ENCODE peak calls at places on chromosomes 5 and 9, in six cellular contexts. C is activated T-helper 2 cell treated with anti-CD3 and anti-CD28 coated beads, Interferon-gamma antibody, Interleukin-2, Interleukin-4, amounts not matched to agents 10 μg/mL and 5 μg/mL and 100 μg/mL, durations not matched to agents 14 hours and 24 hours and 36 hours; Q is GM10248; R is kidney epithelial cell; P is fibroblast of lung; F is brain microvascular endothelial cell. M is an unnamed sample.

GRCh38 chr9:121776009-121776738 is 124.7 kb downstream of the DAB2IP start:
- DNase-seq in Q (no peak), C (no peak), F (no peak), P (no peak), R (no peak), M (no peak)

GRCh38 chr9:72509635-72510034 is 11.8 kb upstream of the TMC1 start:
- DNase-seq in P (no peak), C (no peak), F (no peak), Q (peak; percentile 56), R (no peak), M (peak; percentile 16)

GRCh38 chr9:111622626-111623025 is 8.5 kb upstream of the DNAJC25 start:
- DNase-seq in P (peak; percentile 93), F (peak; percentile 40), C (no peak), R (no peak), Q (no peak), M (peak; percentile 82)

GRCh38 chr9:1440276-1440675 is 390.1 kb downstream of the DMRT2 start:
- DNase-seq in C (no peak), R (no peak), P (no peak), F (no peak), Q (no peak), M (no peak)

GRCh38 chr5:171924493-171925122 is 81.8 kb downstream of the FBXW11 start:
- DNase-seq in P (no peak), Q (no peak), C (no peak), F (no peak), R (no peak), M (no peak)

GRCh38 chr5:123830575-123830974 is 318.6 kb downstream of the CSNK1G3 start:
- DNase-seq in C (no peak), Q (no peak), F (no peak), R (no peak), P (no peak), M (no peak)

GRCh38 chr5:158560170-158560569 is 539.5 kb downstream of the EBF1 start:
- DNase-seq in F (peak; percentile 63), R (no peak), C (no peak), P (no peak), Q (peak; percentile 62), M (no peak)

GRCh38 chr9:98369066-98369425 is 113.6 kb upstream of the TBC1D2 start:
- DNase-seq in C (no peak), F (no peak), R (no peak), P (no peak), Q (no peak), M (no peak)

GRCh38 chr5:7763621-7764072 is 87.3 kb downstream of the CFAP90 start:
- DNase-seq in F (no peak), C (no peak), Q (no peak), P (no peak), R (no peak), M (no peak)

GRCh38 chr9:134317431-134318414 is 8.5 kb upstream of the RXRA start:
- DNase-seq in R (no peak), C (no peak), Q (no peak), F (no peak), P (no peak), M (no peak)

GRCh38 chr9:74773886-74774479 is 113.7 kb downstream of the TRPM6 start:
- DNase-seq in F (peak; percentile 72), C (peak; percentile 55), R (peak; percentile 18), Q (peak; percentile 57), P (peak; percentile 80), M (peak; percentile 53)

GRCh38 chr9:97412628-97413382 is 909 bp downstream of the TDRD7 start:
- DNase-seq in C (no peak), F (no peak), Q (peak; percentile 47), R (no peak), P (peak; percentile 4), M (no peak)

GRCh38 chr9:81237565-81238231 is 451.6 kb downstream of the TLE1 start:
- DNase-seq in F (no peak), C (no peak), R (no peak), Q (no peak), P (peak; percentile 37), M (peak; percentile 15)

GRCh38 chr5:83354958-83355357 is 116.6 kb upstream of the VCAN start:
- DNase-seq in F (no peak), Q (no peak), C (no peak), R (no peak), P (no peak), M (no peak)

GRCh38 chr5:145479862-145480261 is 355.3 kb downstream of the PRELID2 start:
- DNase-seq in F (no peak), P (no peak), R (no peak), Q (no peak), C (no peak), M (no peak)

GRCh38 chr5:168472329-168472728 is 13.9 kb upstream of the RARS1 start:
- DNase-seq in F (peak; percentile 94), C (no peak), Q (no peak), R (peak; percentile 86), P (peak; percentile 92), M (peak; percentile 95)

GRCh38 chr9:13567833-13568232 is 288.3 kb upstream of the MPDZ start:
- DNase-seq in P (peak; percentile 56), Q (no peak), R (no peak), F (no peak), C (no peak), M (no peak)

GRCh38 chr5:80736730-80737129 is 81.9 kb upstream of the DHFR start:
- DNase-seq in R (no peak), Q (no peak), P (no peak), C (no peak), F (no peak), M (no peak)

GRCh38 chr5:90563161-90563560 is 4.6 kb downstream of the ADGRV1 start:
- DNase-seq in P (no peak), C (no peak), Q (no peak), R (no peak), F (no peak), M (no peak)

GRCh38 chr5:96093340-96093739 is 131.7 kb upstream of the ELL2 start:
- DNase-seq in R (no peak), C (no peak), P (no peak), F (no peak), Q (no peak), M (no peak)

GRCh38 chr9:35910613-35911488 is 1.6 kb downstream of the SPAAR start:
- DNase-seq in Q (peak; percentile 51), P (peak; percentile 81), C (peak; percentile 45), R (no peak), F (peak; percentile 65), M (peak; percentile 85)

GRCh38 chr5:160071521-160072299 is 47.5 kb downstream of the PWWP2A start:
- DNase-seq in Q (no peak), F (no peak), P (no peak), R (no peak), C (no peak), M (no peak)

GRCh38 chr5:90133941-90134340 is 275.6 kb downstream of the CETN3 start:
- DNase-seq in R (no peak), F (no peak), C (no peak), P (no peak), Q (no peak), M (no peak)

GRCh38 chr5:136164226-136164625 is 28.7 kb downstream of the SMIM32 start:
- DNase-seq in Q (no peak), R (no peak), F (no peak), P (no peak), C (no peak), M (no peak)

GRCh38 chr5:167710444-167711025 is 580.9 kb upstream of the WWC1 start:
- DNase-seq in C (no peak), Q (no peak), P (no peak), R (no peak), F (no peak), M (no peak)

GRCh38 chr5:142697356-142697807 is 11.5 kb upstream of the FGF1 start:
- DNase-seq in F (peak; percentile 81), R (no peak), P (peak; percentile 54), C (no peak), Q (no peak), M (no peak)